ENCODE peak calls at places on chromosome 15, in seven cellular contexts. One of them, this sample, is unnamed.
A peak's percentile ranks its signal among the peaks of the same experiment; 100 is the strongest.

GRCh38 chr15:31405200-31405929 is 78.7 kb downstream of the KLF13 start:
- DNase-seq in cardiac muscle cell: no peak
- DNase-seq in psoas muscle: no peak
- DNase-seq in left ventricle myocardium inferior: no peak
- DNase-seq in IMR-90: peak; percentile 24
- DNase-seq in neuronal stem cell: no peak
- DNase-seq in tibial nerve: no peak
- DNase-seq in this sample: no peak

GRCh38 chr15:48964898-48965297 is 1.2 kb upstream of the SHC4 start:
- DNase-seq in cardiac muscle cell: no peak
- DNase-seq in psoas muscle: no peak
- DNase-seq in left ventricle myocardium inferior: no peak
- DNase-seq in IMR-90: no peak
- DNase-seq in neuronal stem cell: no peak
- DNase-seq in tibial nerve: no peak
- DNase-seq in this sample: no peak

GRCh38 chr15:99282129-99282528 is 30.8 kb downstream of the LRRC28 start:
- DNase-seq in cardiac muscle cell: no peak
- DNase-seq in psoas muscle: no peak
- DNase-seq in left ventricle myocardium inferior: no peak
- DNase-seq in IMR-90: no peak
- DNase-seq in neuronal stem cell: no peak
- DNase-seq in tibial nerve: no peak
- DNase-seq in this sample: no peak

GRCh38 chr15:71588746-71589145 is 221.6 kb upstream of the NR2E3 start:
- DNase-seq in cardiac muscle cell: no peak
- DNase-seq in psoas muscle: no peak
- DNase-seq in left ventricle myocardium inferior: no peak
- DNase-seq in IMR-90: peak; percentile 86
- DNase-seq in neuronal stem cell: no peak
- DNase-seq in tibial nerve: no peak
- DNase-seq in this sample: no peak

GRCh38 chr15:95742256-95742655 is 588.2 kb upstream of the NR2F2 start:
- DNase-seq in cardiac muscle cell: no peak
- DNase-seq in psoas muscle: no peak
- DNase-seq in left ventricle myocardium inferior: no peak
- DNase-seq in IMR-90: no peak
- DNase-seq in neuronal stem cell: no peak
- DNase-seq in tibial nerve: no peak
- DNase-seq in this sample: no peak

GRCh38 chr15:52518487-52518886 is 10.2 kb downstream of the MYO5A start:
- DNase-seq in cardiac muscle cell: no peak
- DNase-seq in psoas muscle: no peak
- DNase-seq in left ventricle myocardium inferior: no peak
- DNase-seq in IMR-90: peak; percentile 63
- DNase-seq in neuronal stem cell: no peak
- DNase-seq in tibial nerve: no peak
- DNase-seq in this sample: no peak

GRCh38 chr15:81752149-81752942 is 293.5 kb downstream of the MEX3B start:
- DNase-seq in cardiac muscle cell: peak; percentile 15
- DNase-seq in psoas muscle: peak; percentile 66
- DNase-seq in left ventricle myocardium inferior: peak; percentile 59
- DNase-seq in IMR-90: peak; percentile 15
- DNase-seq in neuronal stem cell: no peak
- DNase-seq in tibial nerve: peak; percentile 54
- DNase-seq in this sample: no peak

GRCh38 chr15:41561104-41561776 is 2.2 kb downstream of the TYRO3 start:
- DNase-seq in cardiac muscle cell: no peak
- DNase-seq in psoas muscle: peak; percentile 40
- DNase-seq in left ventricle myocardium inferior: no peak
- DNase-seq in IMR-90: no peak
- DNase-seq in neuronal stem cell: no peak
- DNase-seq in tibial nerve: no peak
- DNase-seq in this sample: no peak

GRCh38 chr15:35174948-35175347 is 89.9 kb upstream of the NANOGP8 start:
- DNase-seq in cardiac muscle cell: no peak
- DNase-seq in psoas muscle: no peak
- DNase-seq in left ventricle myocardium inferior: no peak
- DNase-seq in IMR-90: no peak
- DNase-seq in neuronal stem cell: no peak
- DNase-seq in tibial nerve: no peak
- DNase-seq in this sample: no peak

GRCh38 chr15:47292638-47293037 is 424.7 kb upstream of the SEMA6D start:
- DNase-seq in cardiac muscle cell: no peak
- DNase-seq in psoas muscle: no peak
- DNase-seq in left ventricle myocardium inferior: no peak
- DNase-seq in IMR-90: no peak
- DNase-seq in neuronal stem cell: no peak
- DNase-seq in tibial nerve: no peak
- DNase-seq in this sample: no peak

GRCh38 chr15:28903555-28903954 is 17.8 kb downstream of the APBA2 start:
- DNase-seq in cardiac muscle cell: no peak
- DNase-seq in psoas muscle: no peak
- DNase-seq in left ventricle myocardium inferior: no peak
- DNase-seq in IMR-90: no peak
- DNase-seq in neuronal stem cell: no peak
- DNase-seq in tibial nerve: no peak
- DNase-seq in this sample: no peak

GRCh38 chr15:66708389-66708788 is 6.4 kb downstream of the SMAD6 start:
- DNase-seq in cardiac muscle cell: no peak
- DNase-seq in psoas muscle: no peak
- DNase-seq in left ventricle myocardium inferior: no peak
- DNase-seq in IMR-90: no peak
- DNase-seq in neuronal stem cell: no peak
- DNase-seq in tibial nerve: no peak
- DNase-seq in this sample: no peak

GRCh38 chr15:29470794-29471193 is 201.2 kb upstream of the NSMCE3 start:
- DNase-seq in cardiac muscle cell: no peak
- DNase-seq in psoas muscle: no peak
- DNase-seq in left ventricle myocardium inferior: no peak
- DNase-seq in IMR-90: no peak
- DNase-seq in neuronal stem cell: no peak
- DNase-seq in tibial nerve: no peak
- DNase-seq in this sample: no peak

GRCh38 chr15:80507638-80508316 is 103.6 kb downstream of the ARNT2 start:
- DNase-seq in cardiac muscle cell: no peak
- DNase-seq in psoas muscle: no peak
- DNase-seq in left ventricle myocardium inferior: no peak
- DNase-seq in IMR-90: peak; percentile 96
- DNase-seq in neuronal stem cell: no peak
- DNase-seq in tibial nerve: no peak
- DNase-seq in this sample: no peak

GRCh38 chr15:57861039-57861638 is 154.6 kb downstream of the POLR2M start:
- DNase-seq in cardiac muscle cell: peak; percentile 71
- DNase-seq in psoas muscle: no peak
- DNase-seq in left ventricle myocardium inferior: no peak
- DNase-seq in IMR-90: peak; percentile 66
- DNase-seq in neuronal stem cell: peak; percentile 59
- DNase-seq in tibial nerve: no peak
- DNase-seq in this sample: no peak

GRCh38 chr15:98684441-98684840 is 36.1 kb downstream of the IGF1R start:
- DNase-seq in cardiac muscle cell: no peak
- DNase-seq in psoas muscle: no peak
- DNase-seq in left ventricle myocardium inferior: no peak
- DNase-seq in IMR-90: peak; percentile 78
- DNase-seq in neuronal stem cell: no peak
- DNase-seq in tibial nerve: peak; percentile 35
- DNase-seq in this sample: no peak

GRCh38 chr15:40398413-40398873 is 7.2 kb upstream of the IVD start:
- DNase-seq in cardiac muscle cell: no peak
- DNase-seq in psoas muscle: no peak
- DNase-seq in left ventricle myocardium inferior: no peak
- DNase-seq in IMR-90: no peak
- DNase-seq in neuronal stem cell: no peak
- DNase-seq in tibial nerve: no peak
- DNase-seq in this sample: no peak

GRCh38 chr15:56473017-56473416 is 8.1 kb upstream of the MNS1 start:
- DNase-seq in cardiac muscle cell: no peak
- DNase-seq in psoas muscle: no peak
- DNase-seq in left ventricle myocardium inferior: no peak
- DNase-seq in IMR-90: no peak
- DNase-seq in neuronal stem cell: no peak
- DNase-seq in tibial nerve: no peak
- DNase-seq in this sample: no peak

GRCh38 chr15:70222632-70223031 is 124.9 kb upstream of the TLE3 start:
- DNase-seq in cardiac muscle cell: no peak
- DNase-seq in psoas muscle: no peak
- DNase-seq in left ventricle myocardium inferior: no peak
- DNase-seq in IMR-90: no peak
- DNase-seq in neuronal stem cell: no peak
- DNase-seq in tibial nerve: no peak
- DNase-seq in this sample: no peak

GRCh38 chr15:78879517-78880241 is 7.0 kb downstream of the MORF4L1 start:
- DNase-seq in cardiac muscle cell: no peak
- DNase-seq in psoas muscle: no peak
- DNase-seq in left ventricle myocardium inferior: no peak
- DNase-seq in IMR-90: peak; percentile 40
- DNase-seq in neuronal stem cell: no peak
- DNase-seq in tibial nerve: no peak
- DNase-seq in this sample: no peak

GRCh38 chr15:78881681-78882080 is 9.0 kb downstream of the MORF4L1 start:
- DNase-seq in cardiac muscle cell: no peak
- DNase-seq in psoas muscle: no peak
- DNase-seq in left ventricle myocardium inferior: no peak
- DNase-seq in IMR-90: no peak
- DNase-seq in neuronal stem cell: no peak
- DNase-seq in tibial nerve: no peak
- DNase-seq in this sample: no peak

GRCh38 chr15:78878356-78878755 is 5.7 kb downstream of the MORF4L1 start:
- DNase-seq in cardiac muscle cell: no peak
- DNase-seq in psoas muscle: no peak
- DNase-seq in left ventricle myocardium inferior: no peak
- DNase-seq in IMR-90: peak; percentile 65
- DNase-seq in neuronal stem cell: no peak
- DNase-seq in tibial nerve: no peak
- DNase-seq in this sample: no peak

GRCh38 chr15:78880828-78881227 is 8.1 kb downstream of the MORF4L1 start:
- DNase-seq in cardiac muscle cell: no peak
- DNase-seq in psoas muscle: no peak
- DNase-seq in left ventricle myocardium inferior: no peak
- DNase-seq in IMR-90: peak; percentile 54
- DNase-seq in neuronal stem cell: no peak
- DNase-seq in tibial nerve: no peak
- DNase-seq in this sample: no peak

GRCh38 chr15:78880242-78880533 is 7.5 kb downstream of the MORF4L1 start:
- DNase-seq in cardiac muscle cell: no peak
- DNase-seq in psoas muscle: no peak
- DNase-seq in left ventricle myocardium inferior: no peak
- DNase-seq in IMR-90: peak; percentile 76
- DNase-seq in neuronal stem cell: no peak
- DNase-seq in tibial nerve: no peak
- DNase-seq in this sample: no peak
- H3K36me3 ChIP-seq in cardiac muscle cell: peaks cover 31% of the 10 kb centered on the region
- H3K36me3 ChIP-seq in psoas muscle: peaks cover 44% of the 10 kb centered on the region
- H3K36me3 ChIP-seq in left ventricle myocardium inferior: peaks cover 23% of the 10 kb centered on the region
- H3K36me3 ChIP-seq in IMR-90: peaks cover 26% of the 10 kb centered on the region
- H3K36me3 ChIP-seq in neuronal stem cell: peaks cover 6% of the 10 kb centered on the region
- H3K36me3 ChIP-seq in tibial nerve: no peaks in the 10 kb centered on the region
- H3K36me3 ChIP-seq in this sample: peaks cover 36% of the 10 kb centered on the region

GRCh38 chr15:68186671-68187397 is 18.3 kb downstream of the CALML4 start:
- DNase-seq in cardiac muscle cell: no peak
- DNase-seq in psoas muscle: no peak
- DNase-seq in left ventricle myocardium inferior: no peak
- DNase-seq in IMR-90: peak; percentile 87
- DNase-seq in neuronal stem cell: no peak
- DNase-seq in tibial nerve: no peak
- DNase-seq in this sample: no peak
- H3K36me3 ChIP-seq in cardiac muscle cell: peaks cover 14% of the 10 kb centered on the region
- H3K36me3 ChIP-seq in psoas muscle: peaks cover 43% of the 10 kb centered on the region
- H3K36me3 ChIP-seq in left ventricle myocardium inferior: peaks cover 57% of the 10 kb centered on the region
- H3K36me3 ChIP-seq in IMR-90: peaks cover 13% of the 10 kb centered on the region
- H3K36me3 ChIP-seq in neuronal stem cell: peaks cover 20% of the 10 kb centered on the region
- H3K36me3 ChIP-seq in tibial nerve: no peaks in the 10 kb centered on the region
- H3K36me3 ChIP-seq in this sample: peaks cover 51% of the 10 kb centered on the region

DNA sequence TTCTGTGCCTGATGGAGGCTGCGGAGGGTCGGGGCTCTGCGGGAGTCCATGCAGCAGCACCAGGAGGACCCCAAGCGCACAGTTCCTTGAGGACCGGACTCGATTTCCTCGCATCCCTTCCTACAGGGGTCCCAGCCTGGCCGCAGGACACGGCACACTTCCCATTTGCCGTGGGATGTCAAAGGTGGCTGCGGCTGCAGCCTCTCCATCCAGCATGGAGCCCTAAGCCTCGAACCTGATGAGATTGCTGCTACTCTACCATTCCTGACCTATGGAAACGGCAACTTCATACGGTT is 40.6 kb downstream of the RGMA start:
- DNase-seq in cardiac muscle cell: no peak
- DNase-seq in psoas muscle: no peak
- DNase-seq in left ventricle myocardium inferior: no peak
- DNase-seq in IMR-90: no peak
- DNase-seq in neuronal stem cell: no peak
- DNase-seq in tibial nerve: no peak
- DNase-seq in this sample: no peak
- H3K36me3 ChIP-seq in cardiac muscle cell: no peaks in the 10 kb centered on the region
- H3K36me3 ChIP-seq in psoas muscle: peaks cover 95% of the 10 kb centered on the region
- H3K36me3 ChIP-seq in left ventricle myocardium inferior: peaks cover 60% of the 10 kb centered on the region
- H3K36me3 ChIP-seq in IMR-90: no peaks in the 10 kb centered on the region
- H3K36me3 ChIP-seq in neuronal stem cell: peaks cover 92% of the 10 kb centered on the region
- H3K36me3 ChIP-seq in tibial nerve: no peaks in the 10 kb centered on the region
- H3K36me3 ChIP-seq in this sample: no peaks in the 10 kb centered on the region

GRCh38 chr15:25093455-25094029 is 138.8 kb downstream of the SNRPN start:
- DNase-seq in cardiac muscle cell: no peak
- DNase-seq in psoas muscle: no peak
- DNase-seq in left ventricle myocardium inferior: no peak
- DNase-seq in IMR-90: no peak
- DNase-seq in neuronal stem cell: no peak
- DNase-seq in tibial nerve: no peak
- DNase-seq in this sample: no peak

GRCh38 chr15:25095179-25095578 is 140.4 kb downstream of the SNRPN start:
- DNase-seq in cardiac muscle cell: no peak
- DNase-seq in psoas muscle: no peak
- DNase-seq in left ventricle myocardium inferior: no peak
- DNase-seq in IMR-90: no peak
- DNase-seq in neuronal stem cell: no peak
- DNase-seq in tibial nerve: no peak
- DNase-seq in this sample: no peak

GRCh38 chr15:25092661-25093060 is 137.9 kb downstream of the SNRPN start:
- DNase-seq in cardiac muscle cell: no peak
- DNase-seq in psoas muscle: no peak
- DNase-seq in left ventricle myocardium inferior: no peak
- DNase-seq in IMR-90: peak; percentile 4
- DNase-seq in neuronal stem cell: no peak
- DNase-seq in tibial nerve: no peak
- DNase-seq in this sample: no peak

GRCh38 chr15:25094519-25094918 is 139.7 kb downstream of the SNRPN start:
- DNase-seq in cardiac muscle cell: no peak
- DNase-seq in psoas muscle: no peak
- DNase-seq in left ventricle myocardium inferior: no peak
- DNase-seq in IMR-90: no peak
- DNase-seq in neuronal stem cell: no peak
- DNase-seq in tibial nerve: no peak
- DNase-seq in this sample: no peak

DNA sequence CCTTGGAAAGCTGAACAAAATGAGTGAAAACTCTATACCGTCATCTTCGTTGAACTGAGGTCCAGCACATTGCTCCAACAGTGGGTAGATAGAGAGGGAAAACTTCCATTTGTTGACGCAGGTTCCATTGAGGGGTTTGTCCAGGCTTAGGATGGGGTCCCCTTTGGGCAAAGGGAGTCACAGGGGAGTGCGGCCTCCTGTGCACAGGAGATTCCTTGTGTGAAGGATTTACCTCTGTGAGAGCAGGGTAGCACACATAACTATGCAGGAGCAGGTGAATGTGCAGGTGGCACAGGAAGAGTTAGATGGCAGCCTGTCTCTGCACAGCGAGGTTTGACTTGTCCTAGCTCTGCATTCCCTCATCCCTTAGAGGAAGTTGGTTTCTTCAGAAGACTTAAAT is 139.3 kb downstream of the SNRPN start:
- DNase-seq in cardiac muscle cell: no peak
- DNase-seq in psoas muscle: no peak
- DNase-seq in left ventricle myocardium inferior: no peak
- DNase-seq in IMR-90: no peak
- DNase-seq in neuronal stem cell: no peak
- DNase-seq in tibial nerve: no peak
- DNase-seq in this sample: no peak
- H3K36me3 ChIP-seq in cardiac muscle cell: peaks cover 50% of the 10 kb centered on the region
- H3K36me3 ChIP-seq in psoas muscle: peaks cover 84% of the 10 kb centered on the region
- H3K36me3 ChIP-seq in left ventricle myocardium inferior: peaks cover 100% of the 10 kb centered on the region
- H3K36me3 ChIP-seq in IMR-90: peaks cover 66% of the 10 kb centered on the region
- H3K36me3 ChIP-seq in neuronal stem cell: peaks cover 39% of the 10 kb centered on the region
- H3K36me3 ChIP-seq in tibial nerve: peaks cover 55% of the 10 kb centered on the region
- H3K36me3 ChIP-seq in this sample: peaks cover 8% of the 10 kb centered on the region